ENCODE peak calls at places on chromosomes 7 and 10, in five cellular contexts. D, E, A, G and S are unnamed samples.

GRCh38 chr10:3396116-3396515 is 223.5 kb upstream of the PITRM1 start:
- DNase-seq in G (no peak), E (no peak), A (no peak), D (no peak), S (no peak)

GRCh38 chr7:116218051-116218645 is 7.8 kb downstream of the TES start:
- DNase-seq in D (no peak), E (no peak), G (no peak), A (peak; percentile 92), S (no peak)

GRCh38 chr10:86798030-86798429 is 41.6 kb downstream of the BMPR1A start:
- DNase-seq in D (no peak), E (no peak), A (peak; percentile 20), G (no peak), S (no peak)

GRCh38 chr7:136953386-136953785 is 84.9 kb downstream of the CHRM2 start:
- DNase-seq in D (no peak), A (peak; percentile 80), E (no peak), G (no peak), S (no peak)

GRCh38 chr10:60524541-60524940 is 134.9 kb upstream of the ANK3 start:
- DNase-seq in E (no peak), G (no peak), A (peak; percentile 38), D (no peak), S (no peak)

GRCh38 chr7:110841840-110842579 is 248.9 kb upstream of the LRRN3 start:
- DNase-seq in E (no peak), G (no peak), A (no peak), D (no peak), S (no peak)

GRCh38 chr7:51138121-51139085 is 178.2 kb downstream of the COBL start:
- DNase-seq in E (no peak), D (no peak), G (peak; percentile 24), A (no peak), S (no peak)

GRCh38 chr7:152076940-152077933 is 51.8 kb downstream of the GALNT11 start:
- DNase-seq in E (no peak), D (no peak), A (no peak), G (no peak), S (no peak)

GRCh38 chr10:116631871-116632295 is 11.1 kb downstream of the PNLIPRP2 start:
- DNase-seq in A (no peak), G (no peak), E (no peak), D (no peak), S (no peak)

GRCh38 chr10:55203319-55203718 is 402.3 kb upstream of the PCDH15 start:
- DNase-seq in A (peak; percentile 30), E (no peak), G (no peak), D (no peak), S (no peak)

GRCh38 chr7:30433506-30433905 is 45.1 kb downstream of the NOD1 start:
- DNase-seq in G (no peak), A (no peak), D (no peak), E (no peak), S (no peak)

GRCh38 chr10:107141539-107142061 is 22.9 kb downstream of the SORCS1 start:
- DNase-seq in G (no peak), A (no peak), D (no peak), E (no peak), S (no peak)

GRCh38 chr10:7756360-7756992 is 31.3 kb downstream of the KIN start:
- DNase-seq in D (peak; percentile 43), E (peak; percentile 40), G (no peak), A (peak; percentile 18), S (no peak)

GRCh38 chr10:103175580-103176285 is 17.3 kb downstream of the NT5C2 start:
- DNase-seq in D (peak; percentile 35), E (no peak), A (no peak), G (peak; percentile 47), S (no peak)

GRCh38 chr7:74569501-74570075 is 87.9 kb upstream of the GTF2I start:
- DNase-seq in G (no peak), A (no peak), D (no peak), E (no peak), S (no peak)

GRCh38 chr7:46080595-46081159 is 159.6 kb upstream of the IGFBP3 start:
- DNase-seq in G (no peak), A (no peak), E (no peak), D (no peak), S (no peak)

GRCh38 chr7:28858206-28858605 is 99.9 kb downstream of the TRIL start:
- DNase-seq in D (no peak), E (no peak), G (no peak), A (no peak), S (no peak)

GRCh38 chr10:18104223-18104872 is 35.9 kb upstream of the CACNB2 start:
- DNase-seq in E (peak; percentile 36), G (peak; percentile 75), D (peak; percentile 45), A (peak; percentile 41), S (peak; percentile 41)

GRCh38 chr7:156545989-156546388 is 94.6 kb upstream of the RNF32 start:
- DNase-seq in E (no peak), A (no peak), G (no peak), D (no peak), S (no peak)

GRCh38 chr7:114787556-114787955 is 134.3 kb upstream of the MDFIC start:
- DNase-seq in E (no peak), D (no peak), G (no peak), A (no peak), S (no peak)

GRCh38 chr10:132282667-132283603 is 24.8 kb downstream of the STK32C start:
- DNase-seq in A (no peak), G (no peak), E (no peak), D (no peak), S (no peak)

GRCh38 chr7:98211221-98211675 is at the start of gene BHLHA15:
- DNase-seq in D (peak; percentile 28), E (peak; percentile 67), G (no peak), A (no peak), S (no peak)

GRCh38 chr7:36215017-36215621 is 62.1 kb downstream of the EEPD1 start:
- DNase-seq in G (no peak), A (no peak), D (peak; percentile 63), E (peak; percentile 52), S (no peak)
- H3K18ac ChIP-seq in G (peak overlapping the region; percentile 71), A (no peak overlapping the region), D (no peak overlapping the region), E (no peak overlapping the region), S (no peak overlapping the region)

GRCh38 chr7:106736123-106736507 is 75.2 kb upstream of the CCDC71L start:
- DNase-seq in E (no peak), G (no peak), A (no peak), D (no peak), S (no peak)

GRCh38 chr7:106735637-106736036 is 74.7 kb upstream of the CCDC71L start:
- DNase-seq in D (no peak), A (no peak), E (no peak), G (no peak), S (no peak)

GRCh38 chr7:106736508-106737201 is 75.7 kb upstream of the CCDC71L start:
- DNase-seq in G (peak; percentile 60), A (peak; percentile 84), E (peak; percentile 66), D (peak; percentile 91), S (no peak)

GRCh38 chr7:106732045-106732444 is 71.1 kb upstream of the CCDC71L start:
- DNase-seq in D (no peak), E (no peak), G (no peak), A (no peak), S (no peak)

DNA sequence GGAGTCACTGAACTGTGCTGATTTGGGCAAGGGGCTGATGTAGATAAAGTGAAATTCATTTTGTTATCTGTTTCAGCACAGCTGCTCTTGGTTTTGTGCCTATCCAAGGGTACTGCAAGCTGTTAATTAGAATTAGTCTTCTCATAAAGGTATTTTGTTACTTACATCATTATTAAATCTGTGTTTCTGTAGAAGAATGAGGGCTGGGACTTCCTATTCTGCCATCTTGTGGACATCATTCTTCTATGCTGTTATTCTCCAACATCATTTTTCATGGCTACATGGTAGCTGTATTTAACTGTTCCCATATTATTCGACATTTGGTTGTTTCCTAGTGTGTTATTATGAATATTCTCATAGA is 76.2 kb upstream of the CCDC71L start:
- DNase-seq in G (no peak), E (no peak), A (peak; percentile 63), D (peak; percentile 40), S (no peak)
- H3K4ac ChIP-seq in G (no peak overlapping the region), E (no peak overlapping the region), A (no peak overlapping the region), D (no peak overlapping the region), S (no peak overlapping the region)

GRCh38 chr10:91349381-91349780 is 60.8 kb upstream of the HECTD2 start:
- DNase-seq in D (peak; percentile 86), A (peak; percentile 92), G (no peak), E (no peak), S (no peak)
- H3K9ac ChIP-seq in D (no peak overlapping the region), A (peak overlapping the region; percentile 8), G (no peak overlapping the region), E (no peak overlapping the region), S (no peak overlapping the region)

GRCh38 chr7:147513451-147513850 is 1077.1 kb upstream of the C7orf33 start:
- DNase-seq in A (no peak), E (no peak), G (no peak), D (no peak), S (no peak)

GRCh38 chr7:147510913-147511312 is 1079.7 kb upstream of the C7orf33 start:
- DNase-seq in D (no peak), G (no peak), E (no peak), A (no peak), S (no peak)

GRCh38 chr7:147509052-147509480 is 1081.5 kb upstream of the C7orf33 start:
- DNase-seq in A (no peak), D (no peak), E (no peak), G (no peak), S (no peak)

GRCh38 chr7:147509859-147510542 is 1080.6 kb upstream of the C7orf33 start:
- DNase-seq in G (no peak), E (no peak), A (no peak), D (no peak), S (no peak)
- H3K18ac ChIP-seq in G (no peak overlapping the region), E (no peak overlapping the region), A (no peak overlapping the region), D (no peak overlapping the region), S (no peak overlapping the region)